ENCODE peak calls at places on chromosomes 5 and 9, in six cellular contexts. X is mesenchymal stem cell; S is CD8-positive, alpha-beta T cell; W is iPS DF 6.9; Y is keratinocyte; E is lower lobe of right lung. D is an unnamed sample.
A peak's percentile ranks its signal among the peaks of the same experiment; 100 is the strongest.

GRCh38 chr9:71816782-71817549 is 48.7 kb upstream of the CEMIP2 start:
- DNase-seq in X (no peak), S (no peak), W (no peak), Y (no peak), E (peak; percentile 57), D (no peak)

GRCh38 chr5:115435776-115436712 is 108.5 kb downstream of the FEM1C start:
- DNase-seq in X (no peak), S (no peak), W (no peak), Y (no peak), E (no peak), D (no peak)

GRCh38 chr5:77311217-77311571 is 100.7 kb downstream of the PDE8B start:
- DNase-seq in X (peak; percentile 69), S (no peak), W (no peak), Y (no peak), E (no peak), D (no peak)

GRCh38 chr5:77449277-77449676 is 42.8 kb downstream of the WDR41 start:
- DNase-seq in X (no peak), S (no peak), W (no peak), Y (no peak), E (no peak), D (no peak)

GRCh38 chr9:132673355-132673754 is 3.1 kb downstream of the GTF3C4 start:
- DNase-seq in X (peak; percentile 53), S (no peak), W (no peak), Y (no peak), E (no peak), D (no peak)

GRCh38 chr5:180633283-180634177 is 15.9 kb downstream of the FLT4 start:
- DNase-seq in X (no peak), S (no peak), W (no peak), Y (no peak), E (peak; percentile 38), D (no peak)

GRCh38 chr5:113061851-113062631 is 85.4 kb downstream of the DCP2 start:
- DNase-seq in X (peak; percentile 60), S (no peak), W (no peak), Y (no peak), E (no peak), D (no peak)

GRCh38 chr9:134698587-134699342 is 57.2 kb downstream of the COL5A1 start:
- DNase-seq in X (peak; percentile 69), S (peak; percentile 39), W (peak; percentile 76), Y (no peak), E (peak; percentile 73), D (peak; percentile 88)

GRCh38 chr5:125272364-125272763 is 525.9 kb upstream of the ZNF608 start:
- DNase-seq in X (no peak), S (no peak), W (no peak), Y (no peak), E (no peak), D (no peak)

GRCh38 chr5:5967945-5968344 is 410.4 kb downstream of the MED10 start:
- DNase-seq in X (no peak), S (no peak), W (no peak), Y (no peak), E (no peak), D (no peak)

GRCh38 chr9:94808926-94809700 is 82.6 kb downstream of the AOPEP start:
- DNase-seq in X (no peak), S (no peak), W (no peak), Y (no peak), E (no peak), D (no peak)

GRCh38 chr9:105862002-105862401 is 167.7 kb downstream of the TMEM38B start:
- DNase-seq in X (no peak), S (no peak), W (no peak), Y (no peak), E (no peak), D (no peak)

GRCh38 chr5:61563401-61563800 is 231.3 kb downstream of the ZSWIM6 start:
- DNase-seq in X (no peak), S (no peak), W (no peak), Y (no peak), E (no peak), D (no peak)

GRCh38 chr5:30765227-30765626 is 428.3 kb upstream of the CDH6 start:
- DNase-seq in X (peak; percentile 21), S (no peak), W (no peak), Y (no peak), E (no peak), D (no peak)

GRCh38 chr9:7561527-7561926 is 238.1 kb downstream of the DMAC1 start:
- DNase-seq in X (no peak), S (no peak), W (no peak), Y (no peak), E (no peak), D (no peak)

GRCh38 chr5:14723648-14724231 is 59.2 kb downstream of the OTULIN start:
- DNase-seq in X (no peak), S (no peak), W (no peak), Y (no peak), E (no peak), D (no peak)

DNA sequence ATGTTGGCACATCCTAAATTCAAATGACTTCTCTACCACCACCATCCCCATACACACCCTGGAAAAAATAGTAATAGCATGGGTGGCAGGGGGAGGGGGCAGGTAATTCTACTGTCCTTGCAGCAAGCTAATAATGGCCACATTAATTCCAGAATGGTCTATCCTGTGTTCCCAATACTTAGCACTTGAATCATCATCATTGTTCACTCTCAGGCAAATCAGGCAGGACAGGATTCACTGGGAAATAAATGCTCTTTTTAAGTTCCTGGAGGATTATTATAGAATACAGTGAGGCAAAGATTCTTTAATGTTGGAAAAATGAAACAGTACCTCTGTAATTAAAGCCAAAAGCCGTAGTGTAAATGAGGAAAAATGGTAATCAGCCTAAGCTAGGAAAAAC is 254.5 kb downstream of the ARRDC3 start:
- DNase-seq in X (no peak), S (no peak), W (no peak), Y (no peak), E (no peak), D (no peak)
- H3K27ac ChIP-seq in X (no peak overlapping the region), S (no peak overlapping the region), W (no peak overlapping the region), Y (no peak overlapping the region), E (no peak overlapping the region), D (no peak overlapping the region)

GRCh38 chr9:136091582-136092352 is 3.3 kb downstream of the NACC2 start:
- DNase-seq in X (no peak), S (no peak), W (no peak), Y (no peak), E (no peak), D (no peak)

GRCh38 chr9:136089697-136090045 is 5.4 kb downstream of the NACC2 start:
- DNase-seq in X (peak; percentile 59), S (no peak), W (no peak), Y (no peak), E (no peak), D (no peak)

GRCh38 chr9:136090768-136091581 is 4.1 kb downstream of the NACC2 start:
- DNase-seq in X (peak; percentile 7), S (no peak), W (no peak), Y (no peak), E (peak; percentile 46), D (peak; percentile 78)

GRCh38 chr9:136088939-136089696 is 6.0 kb downstream of the NACC2 start:
- DNase-seq in X (no peak), S (no peak), W (no peak), Y (no peak), E (peak; percentile 67), D (peak; percentile 57)

DNA sequence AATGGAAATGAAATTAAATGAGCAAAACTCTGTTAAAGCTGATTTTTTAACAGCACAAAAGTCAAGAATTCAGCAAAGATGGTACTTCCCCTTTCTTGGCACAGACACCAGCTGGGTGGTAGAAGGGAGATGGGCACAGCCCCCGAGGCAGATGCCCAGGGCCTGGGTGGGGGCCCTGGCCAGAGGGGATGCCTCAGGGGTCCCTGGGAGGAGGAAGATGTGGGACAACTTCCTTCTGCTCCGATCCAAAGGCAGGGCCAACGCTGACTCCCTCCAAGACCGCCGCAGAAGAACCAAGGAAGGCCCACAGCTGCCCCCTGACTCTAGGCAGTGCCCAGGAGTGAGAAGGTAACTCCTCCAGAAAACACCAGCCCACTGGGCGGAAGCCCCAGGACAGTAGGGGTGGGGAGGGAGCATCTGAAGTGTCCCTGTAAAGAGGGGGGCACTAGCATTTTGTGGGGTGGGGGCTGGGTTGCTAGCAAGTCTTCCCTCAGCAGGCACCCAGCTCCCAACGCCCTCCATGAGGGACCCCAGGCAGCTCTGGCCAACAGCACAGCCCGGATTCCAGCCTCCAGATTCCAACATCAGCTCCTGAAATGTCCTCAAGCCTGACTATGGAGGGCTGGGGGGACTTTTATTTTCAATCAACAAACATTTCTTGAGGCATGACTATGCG is 4.9 kb downstream of the NACC2 start:
- DNase-seq in X (no peak), S (no peak), W (no peak), Y (no peak), E (peak; percentile 29), D (peak; percentile 39)
- H3K4me1 ChIP-seq in X (peaks cover 65% of the 10 kb centered on the region), S (peaks cover 24% of the 10 kb centered on the region), W (peaks cover 14% of the 10 kb centered on the region), Y (peaks cover 12% of the 10 kb centered on the region), E (peaks cover 86% of the 10 kb centered on the region), D (peaks cover 13% of the 10 kb centered on the region)

GRCh38 chr5:34571380-34572041 is 84.6 kb upstream of the RAI14 start:
- DNase-seq in X (peak; percentile 77), S (no peak), W (no peak), Y (no peak), E (no peak), D (no peak)

GRCh38 chr5:34570143-34570542 is 86.0 kb upstream of the RAI14 start:
- DNase-seq in X (no peak), S (no peak), W (no peak), Y (no peak), E (no peak), D (no peak)

GRCh38 chr5:34576849-34577248 is 79.3 kb upstream of the RAI14 start:
- DNase-seq in X (peak; percentile 12), S (no peak), W (no peak), Y (no peak), E (no peak), D (no peak)

GRCh38 chr5:34574976-34575467 is 81.1 kb upstream of the RAI14 start:
- DNase-seq in X (no peak), S (no peak), W (no peak), Y (no peak), E (no peak), D (no peak)

GRCh38 chr5:34570721-34571379 is 85.3 kb upstream of the RAI14 start:
- DNase-seq in X (peak; percentile 30), S (no peak), W (no peak), Y (no peak), E (no peak), D (no peak)
- H3K27ac ChIP-seq in X (peak overlapping the region; percentile 68), S (no peak overlapping the region), W (no peak overlapping the region), Y (no peak overlapping the region), E (no peak overlapping the region), D (no peak overlapping the region)

DNA sequence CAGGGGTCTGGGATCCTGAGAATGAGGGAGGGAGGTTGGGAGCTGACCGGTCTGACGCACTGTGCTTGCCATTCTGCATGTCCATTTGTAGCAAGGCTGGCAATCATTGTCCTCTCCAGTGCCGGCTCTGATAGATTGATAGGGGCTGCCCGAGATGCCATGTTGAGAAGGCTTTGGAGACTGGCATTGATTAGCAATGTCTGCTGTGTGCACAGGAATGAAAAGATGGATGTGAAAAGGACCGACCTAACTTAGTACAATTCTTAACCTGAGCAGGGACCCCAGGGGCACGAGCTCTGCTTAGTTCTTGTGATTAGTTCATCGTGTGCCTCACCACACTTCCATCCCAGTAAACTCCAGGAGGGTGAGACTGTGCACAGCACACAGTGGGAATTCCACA is 17.0 kb downstream of the NEK6 start:
- DNase-seq in X (no peak), S (no peak), W (no peak), Y (no peak), E (no peak), D (no peak)
- H3K4me1 ChIP-seq in X (peaks cover 67% of the 10 kb centered on the region), S (no peaks in the 10 kb centered on the region), W (peaks cover 3% of the 10 kb centered on the region), Y (peaks cover 11% of the 10 kb centered on the region), E (peaks cover 75% of the 10 kb centered on the region), D (peaks cover 22% of the 10 kb centered on the region)

GRCh38 chr5:74642543-74642863 is 2.0 kb upstream of the ENC1 start:
- DNase-seq in X (no peak), S (no peak), W (no peak), Y (no peak), E (no peak), D (no peak)
- H3K27ac ChIP-seq in X (no peak overlapping the region), S (no peak overlapping the region), W (no peak overlapping the region), Y (peak overlapping the region; percentile 82), E (peak overlapping the region; percentile 93), D (no peak overlapping the region)